ENCODE peak calls at places on chromosomes 7 and 10, in ten cellular contexts. One of them, this sample, is unnamed.

GRCh38 chr10:6037422-6037821 is 24.7 kb downstream of the IL2RA start:
- DNase-seq in posterior cingulate gyrus: no peak
- DNase-seq in stimulated activated CD8-positive, alpha-beta memory T cell treated with anti-CD3 and anti-CD28 coated beads, Interleukin-4, amount 100 ng/mL, for 24 hours: no peak
- DNase-seq in SJSA1: peak; percentile 8
- DNase-seq in heart right ventricle: peak; percentile 0
- DNase-seq in pons: no peak
- DNase-seq in cardiac fibroblast: no peak
- DNase-seq in occipital lobe: no peak
- DNase-seq in NCI-H1436: no peak
- DNase-seq in astrocyte of the cerebellum: no peak
- DNase-seq in this sample: no peak

GRCh38 chr10:72242675-72243074 is 26.6 kb upstream of the ASCC1 start:
- DNase-seq in SJSA1: no peak
- DNase-seq in NCI-H1436: no peak
- DNase-seq in occipital lobe: no peak
- DNase-seq in pons: peak; percentile 68
- DNase-seq in posterior cingulate gyrus: no peak
- DNase-seq in astrocyte of the cerebellum: no peak
- DNase-seq in cardiac fibroblast: peak; percentile 82
- DNase-seq in heart right ventricle: peak; percentile 77
- DNase-seq in stimulated activated CD8-positive, alpha-beta memory T cell treated with anti-CD3 and anti-CD28 coated beads, Interleukin-4, amount 100 ng/mL, for 24 hours: no peak
- DNase-seq in this sample: peak; percentile 29

GRCh38 chr7:14385074-14385473 is 395.6 kb upstream of the ETV1 start:
- DNase-seq in posterior cingulate gyrus: no peak
- DNase-seq in pons: no peak
- DNase-seq in heart right ventricle: no peak
- DNase-seq in SJSA1: no peak
- DNase-seq in stimulated activated CD8-positive, alpha-beta memory T cell treated with anti-CD3 and anti-CD28 coated beads, Interleukin-4, amount 100 ng/mL, for 24 hours: no peak
- DNase-seq in occipital lobe: no peak
- DNase-seq in NCI-H1436: no peak
- DNase-seq in astrocyte of the cerebellum: no peak
- DNase-seq in cardiac fibroblast: peak; percentile 63
- DNase-seq in this sample: no peak

GRCh38 chr10:24434961-24435360 is 226.0 kb downstream of the KIAA1217 start:
- DNase-seq in SJSA1: no peak
- DNase-seq in occipital lobe: no peak
- DNase-seq in astrocyte of the cerebellum: no peak
- DNase-seq in stimulated activated CD8-positive, alpha-beta memory T cell treated with anti-CD3 and anti-CD28 coated beads, Interleukin-4, amount 100 ng/mL, for 24 hours: no peak
- DNase-seq in cardiac fibroblast: no peak
- DNase-seq in NCI-H1436: no peak
- DNase-seq in pons: no peak
- DNase-seq in posterior cingulate gyrus: no peak
- DNase-seq in heart right ventricle: no peak
- DNase-seq in this sample: no peak

GRCh38 chr10:116815641-116816415 is 33.5 kb upstream of the ENO4 start:
- DNase-seq in heart right ventricle: no peak
- DNase-seq in occipital lobe: no peak
- DNase-seq in SJSA1: no peak
- DNase-seq in pons: no peak
- DNase-seq in stimulated activated CD8-positive, alpha-beta memory T cell treated with anti-CD3 and anti-CD28 coated beads, Interleukin-4, amount 100 ng/mL, for 24 hours: no peak
- DNase-seq in cardiac fibroblast: peak; percentile 9
- DNase-seq in posterior cingulate gyrus: no peak
- DNase-seq in astrocyte of the cerebellum: no peak
- DNase-seq in NCI-H1436: no peak
- DNase-seq in this sample: no peak

GRCh38 chr7:8260871-8261707 is 878 bp downstream of the ICA1 start:
- DNase-seq in cardiac fibroblast: no peak
- DNase-seq in SJSA1: no peak
- DNase-seq in stimulated activated CD8-positive, alpha-beta memory T cell treated with anti-CD3 and anti-CD28 coated beads, Interleukin-4, amount 100 ng/mL, for 24 hours: no peak
- DNase-seq in posterior cingulate gyrus: peak; percentile 61
- DNase-seq in pons: no peak
- DNase-seq in heart right ventricle: peak; percentile 75
- DNase-seq in NCI-H1436: peak; percentile 58
- DNase-seq in astrocyte of the cerebellum: no peak
- DNase-seq in occipital lobe: peak; percentile 43
- DNase-seq in this sample: peak; percentile 2

GRCh38 chr7:42734568-42734967 is 177.3 kb downstream of the C7orf25 start:
- DNase-seq in SJSA1: no peak
- DNase-seq in cardiac fibroblast: peak; percentile 53
- DNase-seq in stimulated activated CD8-positive, alpha-beta memory T cell treated with anti-CD3 and anti-CD28 coated beads, Interleukin-4, amount 100 ng/mL, for 24 hours: no peak
- DNase-seq in posterior cingulate gyrus: no peak
- DNase-seq in NCI-H1436: no peak
- DNase-seq in occipital lobe: no peak
- DNase-seq in pons: no peak
- DNase-seq in astrocyte of the cerebellum: no peak
- DNase-seq in heart right ventricle: no peak
- DNase-seq in this sample: no peak

GRCh38 chr7:77348371-77348813 is 67.8 kb downstream of the GSAP start:
- DNase-seq in pons: no peak
- DNase-seq in SJSA1: no peak
- DNase-seq in NCI-H1436: no peak
- DNase-seq in astrocyte of the cerebellum: peak; percentile 82
- DNase-seq in posterior cingulate gyrus: no peak
- DNase-seq in stimulated activated CD8-positive, alpha-beta memory T cell treated with anti-CD3 and anti-CD28 coated beads, Interleukin-4, amount 100 ng/mL, for 24 hours: no peak
- DNase-seq in heart right ventricle: peak; percentile 70
- DNase-seq in occipital lobe: no peak
- DNase-seq in cardiac fibroblast: peak; percentile 95
- DNase-seq in this sample: no peak

GRCh38 chr7:150941983-150942590 is 36.0 kb downstream of the KCNH2 start:
- DNase-seq in posterior cingulate gyrus: no peak
- DNase-seq in occipital lobe: no peak
- DNase-seq in pons: no peak
- DNase-seq in SJSA1: no peak
- DNase-seq in cardiac fibroblast: no peak
- DNase-seq in heart right ventricle: peak; percentile 66
- DNase-seq in NCI-H1436: peak; percentile 26
- DNase-seq in astrocyte of the cerebellum: no peak
- DNase-seq in stimulated activated CD8-positive, alpha-beta memory T cell treated with anti-CD3 and anti-CD28 coated beads, Interleukin-4, amount 100 ng/mL, for 24 hours: peak; percentile 26
- DNase-seq in this sample: peak; percentile 7

GRCh38 chr10:96096958-96097357 is 33.1 kb upstream of the ZNF518A start:
- DNase-seq in cardiac fibroblast: no peak
- DNase-seq in astrocyte of the cerebellum: no peak
- DNase-seq in NCI-H1436: no peak
- DNase-seq in heart right ventricle: no peak
- DNase-seq in SJSA1: no peak
- DNase-seq in occipital lobe: no peak
- DNase-seq in stimulated activated CD8-positive, alpha-beta memory T cell treated with anti-CD3 and anti-CD28 coated beads, Interleukin-4, amount 100 ng/mL, for 24 hours: no peak
- DNase-seq in pons: no peak
- DNase-seq in posterior cingulate gyrus: no peak
- DNase-seq in this sample: no peak

GRCh38 chr7:112414855-112415490 is 35.3 kb upstream of the IFRD1 start:
- DNase-seq in cardiac fibroblast: peak; percentile 72
- DNase-seq in occipital lobe: no peak
- DNase-seq in NCI-H1436: peak; percentile 21
- DNase-seq in stimulated activated CD8-positive, alpha-beta memory T cell treated with anti-CD3 and anti-CD28 coated beads, Interleukin-4, amount 100 ng/mL, for 24 hours: no peak
- DNase-seq in SJSA1: no peak
- DNase-seq in heart right ventricle: no peak
- DNase-seq in posterior cingulate gyrus: no peak
- DNase-seq in astrocyte of the cerebellum: no peak
- DNase-seq in pons: peak; percentile 73
- DNase-seq in this sample: no peak

GRCh38 chr7:150910996-150911422 is 58.7 kb downstream of the AOC1 start:
- DNase-seq in cardiac fibroblast: no peak
- DNase-seq in stimulated activated CD8-positive, alpha-beta memory T cell treated with anti-CD3 and anti-CD28 coated beads, Interleukin-4, amount 100 ng/mL, for 24 hours: no peak
- DNase-seq in occipital lobe: no peak
- DNase-seq in heart right ventricle: no peak
- DNase-seq in NCI-H1436: no peak
- DNase-seq in posterior cingulate gyrus: no peak
- DNase-seq in astrocyte of the cerebellum: no peak
- DNase-seq in SJSA1: no peak
- DNase-seq in pons: no peak
- DNase-seq in this sample: no peak

GRCh38 chr10:122828716-122829255 is 16.9 kb downstream of the CUZD1 start:
- DNase-seq in cardiac fibroblast: no peak
- DNase-seq in stimulated activated CD8-positive, alpha-beta memory T cell treated with anti-CD3 and anti-CD28 coated beads, Interleukin-4, amount 100 ng/mL, for 24 hours: no peak
- DNase-seq in SJSA1: no peak
- DNase-seq in posterior cingulate gyrus: no peak
- DNase-seq in pons: no peak
- DNase-seq in astrocyte of the cerebellum: no peak
- DNase-seq in heart right ventricle: no peak
- DNase-seq in occipital lobe: no peak
- DNase-seq in NCI-H1436: no peak
- DNase-seq in this sample: no peak

GRCh38 chr7:73597978-73598782 is 19.8 kb upstream of the TBL2 start:
- DNase-seq in pons: no peak
- DNase-seq in occipital lobe: no peak
- DNase-seq in astrocyte of the cerebellum: no peak
- DNase-seq in SJSA1: no peak
- DNase-seq in heart right ventricle: no peak
- DNase-seq in posterior cingulate gyrus: no peak
- DNase-seq in NCI-H1436: no peak
- DNase-seq in stimulated activated CD8-positive, alpha-beta memory T cell treated with anti-CD3 and anti-CD28 coated beads, Interleukin-4, amount 100 ng/mL, for 24 hours: no peak
- DNase-seq in cardiac fibroblast: no peak
- DNase-seq in this sample: no peak

GRCh38 chr7:116525913-116526857 is 1.3 kb downstream of the CAV1 start:
- DNase-seq in stimulated activated CD8-positive, alpha-beta memory T cell treated with anti-CD3 and anti-CD28 coated beads, Interleukin-4, amount 100 ng/mL, for 24 hours: peak; percentile 46
- DNase-seq in heart right ventricle: peak; percentile 82
- DNase-seq in SJSA1: peak; percentile 85
- DNase-seq in astrocyte of the cerebellum: peak; percentile 63
- DNase-seq in pons: no peak
- DNase-seq in occipital lobe: peak; percentile 34
- DNase-seq in cardiac fibroblast: peak; percentile 87
- DNase-seq in posterior cingulate gyrus: peak; percentile 30
- DNase-seq in NCI-H1436: peak; percentile 4
- DNase-seq in this sample: peak; percentile 17

GRCh38 chr7:26356266-26356665 is 64.6 kb downstream of the SNX10 start:
- DNase-seq in astrocyte of the cerebellum: no peak
- DNase-seq in SJSA1: no peak
- DNase-seq in occipital lobe: no peak
- DNase-seq in stimulated activated CD8-positive, alpha-beta memory T cell treated with anti-CD3 and anti-CD28 coated beads, Interleukin-4, amount 100 ng/mL, for 24 hours: no peak
- DNase-seq in NCI-H1436: no peak
- DNase-seq in pons: no peak
- DNase-seq in heart right ventricle: no peak
- DNase-seq in cardiac fibroblast: no peak
- DNase-seq in posterior cingulate gyrus: no peak
- DNase-seq in this sample: no peak

GRCh38 chr10:16856567-16856966 is 39.3 kb upstream of the RSU1 start:
- DNase-seq in heart right ventricle: peak; percentile 6
- DNase-seq in NCI-H1436: no peak
- DNase-seq in cardiac fibroblast: peak; percentile 9
- DNase-seq in pons: no peak
- DNase-seq in posterior cingulate gyrus: no peak
- DNase-seq in SJSA1: no peak
- DNase-seq in astrocyte of the cerebellum: no peak
- DNase-seq in stimulated activated CD8-positive, alpha-beta memory T cell treated with anti-CD3 and anti-CD28 coated beads, Interleukin-4, amount 100 ng/mL, for 24 hours: no peak
- DNase-seq in occipital lobe: no peak
- DNase-seq in this sample: no peak

GRCh38 chr7:157396316-157397035 is 59.7 kb downstream of the DNAJB6 start:
- DNase-seq in posterior cingulate gyrus: no peak
- DNase-seq in astrocyte of the cerebellum: no peak
- DNase-seq in occipital lobe: no peak
- DNase-seq in stimulated activated CD8-positive, alpha-beta memory T cell treated with anti-CD3 and anti-CD28 coated beads, Interleukin-4, amount 100 ng/mL, for 24 hours: no peak
- DNase-seq in NCI-H1436: no peak
- DNase-seq in SJSA1: no peak
- DNase-seq in heart right ventricle: no peak
- DNase-seq in pons: no peak
- DNase-seq in cardiac fibroblast: no peak
- DNase-seq in this sample: no peak

GRCh38 chr10:126905776-126906703 is 812 bp downstream of the DOCK1 start:
- DNase-seq in heart right ventricle: peak; percentile 35
- DNase-seq in stimulated activated CD8-positive, alpha-beta memory T cell treated with anti-CD3 and anti-CD28 coated beads, Interleukin-4, amount 100 ng/mL, for 24 hours: no peak
- DNase-seq in astrocyte of the cerebellum: no peak
- DNase-seq in pons: no peak
- DNase-seq in posterior cingulate gyrus: no peak
- DNase-seq in cardiac fibroblast: peak; percentile 33
- DNase-seq in occipital lobe: no peak
- DNase-seq in NCI-H1436: no peak
- DNase-seq in SJSA1: peak; percentile 70
- DNase-seq in this sample: no peak

GRCh38 chr7:113289140-113289740 is 170.9 kb upstream of the SMIM30 start:
- DNase-seq in occipital lobe: no peak
- DNase-seq in heart right ventricle: no peak
- DNase-seq in pons: peak; percentile 48
- DNase-seq in NCI-H1436: no peak
- DNase-seq in cardiac fibroblast: peak; percentile 71
- DNase-seq in stimulated activated CD8-positive, alpha-beta memory T cell treated with anti-CD3 and anti-CD28 coated beads, Interleukin-4, amount 100 ng/mL, for 24 hours: no peak
- DNase-seq in SJSA1: no peak
- DNase-seq in astrocyte of the cerebellum: peak; percentile 11
- DNase-seq in posterior cingulate gyrus: peak; percentile 8
- DNase-seq in this sample: no peak

GRCh38 chr10:113283189-113283588 is 269.7 kb upstream of the HABP2 start:
- DNase-seq in NCI-H1436: no peak
- DNase-seq in cardiac fibroblast: no peak
- DNase-seq in posterior cingulate gyrus: no peak
- DNase-seq in astrocyte of the cerebellum: no peak
- DNase-seq in occipital lobe: no peak
- DNase-seq in pons: no peak
- DNase-seq in stimulated activated CD8-positive, alpha-beta memory T cell treated with anti-CD3 and anti-CD28 coated beads, Interleukin-4, amount 100 ng/mL, for 24 hours: no peak
- DNase-seq in SJSA1: no peak
- DNase-seq in heart right ventricle: no peak
- DNase-seq in this sample: no peak

GRCh38 chr7:121519548-121520521 is 123.7 kb upstream of the FAM3C start:
- DNase-seq in heart right ventricle: peak; percentile 38
- DNase-seq in occipital lobe: no peak
- DNase-seq in astrocyte of the cerebellum: no peak
- DNase-seq in NCI-H1436: no peak
- DNase-seq in stimulated activated CD8-positive, alpha-beta memory T cell treated with anti-CD3 and anti-CD28 coated beads, Interleukin-4, amount 100 ng/mL, for 24 hours: no peak
- DNase-seq in SJSA1: no peak
- DNase-seq in posterior cingulate gyrus: no peak
- DNase-seq in cardiac fibroblast: peak; percentile 92
- DNase-seq in pons: peak; percentile 29
- DNase-seq in this sample: no peak

GRCh38 chr10:93604145-93604544 is 3.1 kb upstream of the RBP4 start:
- DNase-seq in stimulated activated CD8-positive, alpha-beta memory T cell treated with anti-CD3 and anti-CD28 coated beads, Interleukin-4, amount 100 ng/mL, for 24 hours: no peak
- DNase-seq in occipital lobe: no peak
- DNase-seq in cardiac fibroblast: no peak
- DNase-seq in pons: no peak
- DNase-seq in heart right ventricle: no peak
- DNase-seq in astrocyte of the cerebellum: no peak
- DNase-seq in posterior cingulate gyrus: no peak
- DNase-seq in SJSA1: no peak
- DNase-seq in NCI-H1436: no peak
- DNase-seq in this sample: no peak

GRCh38 chr10:69874464-69874863 is 72.8 kb downstream of the COL13A1 start:
- DNase-seq in stimulated activated CD8-positive, alpha-beta memory T cell treated with anti-CD3 and anti-CD28 coated beads, Interleukin-4, amount 100 ng/mL, for 24 hours: no peak
- DNase-seq in cardiac fibroblast: peak; percentile 77
- DNase-seq in occipital lobe: no peak
- DNase-seq in pons: no peak
- DNase-seq in posterior cingulate gyrus: no peak
- DNase-seq in astrocyte of the cerebellum: no peak
- DNase-seq in NCI-H1436: no peak
- DNase-seq in heart right ventricle: no peak
- DNase-seq in SJSA1: peak; percentile 69
- DNase-seq in this sample: no peak

GRCh38 chr7:13988011-13988410 is 1.5 kb downstream of the ETV1 start:
- DNase-seq in pons: no peak
- DNase-seq in posterior cingulate gyrus: no peak
- DNase-seq in cardiac fibroblast: peak; percentile 67
- DNase-seq in astrocyte of the cerebellum: no peak
- DNase-seq in heart right ventricle: no peak
- DNase-seq in SJSA1: no peak
- DNase-seq in stimulated activated CD8-positive, alpha-beta memory T cell treated with anti-CD3 and anti-CD28 coated beads, Interleukin-4, amount 100 ng/mL, for 24 hours: no peak
- DNase-seq in occipital lobe: no peak
- DNase-seq in NCI-H1436: no peak
- DNase-seq in this sample: no peak

GRCh38 chr10:48745662-48746245 is 61.1 kb downstream of the WDFY4 start:
- DNase-seq in pons: no peak
- DNase-seq in heart right ventricle: no peak
- DNase-seq in SJSA1: no peak
- DNase-seq in stimulated activated CD8-positive, alpha-beta memory T cell treated with anti-CD3 and anti-CD28 coated beads, Interleukin-4, amount 100 ng/mL, for 24 hours: no peak
- DNase-seq in occipital lobe: no peak
- DNase-seq in posterior cingulate gyrus: no peak
- DNase-seq in NCI-H1436: peak; percentile 5
- DNase-seq in cardiac fibroblast: no peak
- DNase-seq in astrocyte of the cerebellum: no peak
- DNase-seq in this sample: no peak

GRCh38 chr7:99860281-99861127 is 16.3 kb downstream of the OR2AE1 start:
- DNase-seq in occipital lobe: no peak
- DNase-seq in posterior cingulate gyrus: no peak
- DNase-seq in SJSA1: no peak
- DNase-seq in stimulated activated CD8-positive, alpha-beta memory T cell treated with anti-CD3 and anti-CD28 coated beads, Interleukin-4, amount 100 ng/mL, for 24 hours: no peak
- DNase-seq in NCI-H1436: no peak
- DNase-seq in astrocyte of the cerebellum: peak; percentile 94
- DNase-seq in heart right ventricle: no peak
- DNase-seq in cardiac fibroblast: peak; percentile 78
- DNase-seq in pons: no peak
- DNase-seq in this sample: no peak

GRCh38 chr10:34102237-34102673 is 712.8 kb downstream of the PARD3 start:
- DNase-seq in SJSA1: peak; percentile 29
- DNase-seq in occipital lobe: no peak
- DNase-seq in stimulated activated CD8-positive, alpha-beta memory T cell treated with anti-CD3 and anti-CD28 coated beads, Interleukin-4, amount 100 ng/mL, for 24 hours: no peak
- DNase-seq in NCI-H1436: no peak
- DNase-seq in heart right ventricle: peak; percentile 81
- DNase-seq in posterior cingulate gyrus: peak; percentile 17
- DNase-seq in astrocyte of the cerebellum: no peak
- DNase-seq in pons: no peak
- DNase-seq in cardiac fibroblast: peak; percentile 83
- DNase-seq in this sample: no peak

This sample was measured in hippocampal formation.